ENCODE peak calls at places on chromosomes 3 and 15, in eight cellular contexts. C is Kasumi-1; S is activated T-cell treated with anti-CD3 and anti-CD28 coated beads for 1 hour; R is iPS-NIHi11; P is CD8-positive, alpha-beta T cell; H is GM19239; T is mammary epithelial cell; M is ovary. K is an unnamed sample.

GRCh38 chr3:187870360-187871203 is 125.3 kb upstream of the BCL6 start:
- DNase-seq in C (no peak), S (no peak), R (no peak), M (no peak), T (no peak), H (no peak), P (no peak), K (no peak)

GRCh38 chr3:29440321-29441019 is 159.6 kb downstream of the RBMS3 start:
- DNase-seq in S (no peak), T (no peak), R (peak; percentile 18), M (no peak), H (no peak), P (no peak), C (no peak), K (no peak)

GRCh38 chr15:25783607-25784131 is 79.5 kb downstream of the ATP10A start:
- DNase-seq in P (peak; percentile 60), C (no peak), H (no peak), M (no peak), R (peak; percentile 71), S (peak; percentile 36), T (no peak), K (no peak)

GRCh38 chr3:126545544-126545943 is 13.2 kb downstream of the C3orf22 start:
- DNase-seq in S (no peak), P (no peak), R (no peak), M (no peak), C (no peak), T (no peak), H (no peak), K (peak; percentile 4)

GRCh38 chr15:62844564-62845235 is 197.8 kb upstream of the TPM1 start:
- DNase-seq in C (no peak), P (no peak), H (no peak), S (no peak), T (no peak), R (no peak), M (no peak), K (no peak)

GRCh38 chr15:99148851-99149276 is 44.0 kb downstream of the SYNM start:
- DNase-seq in T (no peak), H (no peak), M (no peak), S (no peak), C (no peak), R (no peak), P (no peak), K (no peak)

GRCh38 chr3:125087768-125088391 is 32.1 kb upstream of the HEG1 start:
- DNase-seq in S (no peak), M (no peak), P (no peak), H (no peak), T (no peak), C (no peak), R (no peak), K (no peak)

GRCh38 chr3:46565607-46566039 is 479 bp downstream of the LRRC2 start:
- DNase-seq in M (peak; percentile 37), P (no peak), H (no peak), C (no peak), S (no peak), R (peak; percentile 58), T (no peak), K (no peak)

GRCh38 chr3:2837233-2837632 is 272.9 kb downstream of the IL5RA start:
- DNase-seq in H (no peak), R (no peak), S (no peak), M (no peak), P (no peak), T (no peak), C (no peak), K (peak; percentile 36)

GRCh38 chr3:196246612-196247308 is 30.4 kb downstream of the SLC51A start:
- DNase-seq in C (no peak), M (no peak), H (no peak), R (no peak), T (peak; percentile 92), P (no peak), S (no peak), K (no peak)

K was measured in D341Med.